ENCODE peak calls at places on chromosomes 1 and 21, in five cellular contexts. R is Right ventricle myocardium superior, Z is H9, D is T-helper 9 cell, F is ACHN. A is an unnamed sample.

GRCh38 chr1:2335721-2336475 is 55.5 kb downstream of the MORN1 start:
- DNase-seq in D (no peak), R (no peak), F (no peak), Z (no peak), A (no peak)

GRCh38 chr1:209534496-209535250 is 48.8 kb upstream of the CAMK1G start:
- DNase-seq in Z (peak), D (no peak), R (no peak), F (no peak), A (no peak)

GRCh38 chr1:192788184-192788583 is 20.7 kb upstream of the RGS2 start:
- DNase-seq in D (no peak), F (peak), Z (peak), R (no peak), A (peak)

GRCh38 chr1:67532452-67533216 is 102.4 kb upstream of the SERBP1 start:
- DNase-seq in Z (peak), F (peak), D (no peak), R (no peak), A (peak)

GRCh38 chr1:22323846-22324504 is 127.7 kb upstream of the ZBTB40 start:
- DNase-seq in R (no peak), F (no peak), Z (no peak), D (no peak), A (no peak)

GRCh38 chr21:46585191-46585953 is 19.5 kb downstream of the S100B start:
- DNase-seq in F (no peak), D (no peak), R (no peak), Z (no peak), A (no peak)

GRCh38 chr1:151533870-151534269 is 6.2 kb upstream of the TUFT1 start:
- DNase-seq in F (no peak), D (no peak), Z (no peak), R (no peak), A (no peak)

GRCh38 chr1:16394977-16395376 is 27.9 kb downstream of the SZRD1 start:
- DNase-seq in D (no peak), Z (no peak), F (no peak), R (no peak), A (no peak)

GRCh38 chr21:29092102-29092959 is 18.9 kb upstream of the CCT8 start:
- DNase-seq in R (no peak), Z (no peak), D (no peak), F (no peak), A (no peak)

GRCh38 chr1:248361111-248361715 is at the start of gene OR2T4:
- DNase-seq in F (no peak), R (no peak), Z (no peak), D (no peak), A (no peak)

GRCh38 chr1:209383907-209384709 is 199.4 kb upstream of the CAMK1G start:
- DNase-seq in R (no peak), Z (no peak), D (no peak), F (no peak), A (no peak)

GRCh38 chr1:17538428-17539130 is 919 bp upstream of the ARHGEF10L start:
- DNase-seq in D (no peak), R (no peak), Z (peak), F (no peak), A (peak)

GRCh38 chr1:212344905-212345304 is 59.7 kb downstream of the PPP2R5A start:
- DNase-seq in F (no peak), D (no peak), Z (no peak), R (no peak), A (no peak)

GRCh38 chr1:26703466-26703865 is 7.7 kb downstream of the ARID1A start:
- DNase-seq in F (no peak), Z (no peak), R (no peak), D (no peak), A (no peak)

GRCh38 chr1:62198781-62199125 is 4.1 kb downstream of the L1TD1 start:
- DNase-seq in Z (no peak), R (no peak), D (no peak), F (no peak), A (no peak)